ENCODE peak calls at places on chromosomes 12 and 14, in four cellular contexts. One of them, this sample, is unnamed.

GRCh38 chr12:24366514-24366913 is 417.0 kb upstream of the SOX5 start:
- DNase-seq in ovary: no peak
- DNase-seq in lower lobe of right lung: no peak
- DNase-seq in lung: no peak
- DNase-seq in this sample: no peak

GRCh38 chr12:2447861-2448260 is 346.9 kb upstream of the FKBP4 start:
- DNase-seq in ovary: no peak
- DNase-seq in lower lobe of right lung: no peak
- DNase-seq in lung: no peak
- DNase-seq in this sample: no peak

GRCh38 chr12:19288603-19289244 is 150.6 kb upstream of the AEBP2 start:
- DNase-seq in ovary: no peak
- DNase-seq in lower lobe of right lung: no peak
- DNase-seq in lung: no peak
- DNase-seq in this sample: no peak

GRCh38 chr14:101248056-101248725 is 313.1 kb upstream of the DIO3 start:
- DNase-seq in ovary: no peak
- DNase-seq in lower lobe of right lung: no peak
- DNase-seq in lung: peak; percentile 20
- DNase-seq in this sample: no peak

GRCh38 chr12:94973202-94973601 is 30.3 kb downstream of the NDUFA12 start:
- DNase-seq in ovary: no peak
- DNase-seq in lower lobe of right lung: no peak
- DNase-seq in lung: no peak
- DNase-seq in this sample: no peak

GRCh38 chr12:130956456-130957303 is 3.0 kb downstream of the ADGRD1 start:
- DNase-seq in ovary: no peak
- DNase-seq in lower lobe of right lung: no peak
- DNase-seq in lung: no peak
- DNase-seq in this sample: no peak

GRCh38 chr14:89625988-89626806 is 209.2 kb upstream of the FOXN3 start:
- DNase-seq in ovary: no peak
- DNase-seq in lower lobe of right lung: no peak
- DNase-seq in lung: no peak
- DNase-seq in this sample: no peak

GRCh38 chr12:49536526-49537195 is 2.2 kb upstream of the KCNH3 start:
- DNase-seq in ovary: no peak
- DNase-seq in lower lobe of right lung: no peak
- DNase-seq in lung: no peak
- DNase-seq in this sample: no peak

GRCh38 chr12:25903603-25904245 is 54.8 kb upstream of the RASSF8 start:
- DNase-seq in ovary: no peak
- DNase-seq in lower lobe of right lung: no peak
- DNase-seq in lung: no peak
- DNase-seq in this sample: peak; percentile 24

GRCh38 chr12:69919565-69919964 is 94.5 kb downstream of the MYRFL start:
- DNase-seq in ovary: no peak
- DNase-seq in lower lobe of right lung: no peak
- DNase-seq in lung: no peak
- DNase-seq in this sample: no peak

GRCh38 chr12:106147956-106148355 is 9.2 kb upstream of the NUAK1 start:
- DNase-seq in ovary: no peak
- DNase-seq in lower lobe of right lung: no peak
- DNase-seq in lung: no peak
- DNase-seq in this sample: no peak

GRCh38 chr12:89355243-89356068 is 3.2 kb upstream of the DUSP6 start:
- DNase-seq in ovary: no peak
- DNase-seq in lower lobe of right lung: no peak
- DNase-seq in lung: no peak
- DNase-seq in this sample: no peak

GRCh38 chr12:1044697-1045096 is 53.7 kb downstream of the ERC1 start:
- DNase-seq in ovary: no peak
- DNase-seq in lower lobe of right lung: no peak
- DNase-seq in lung: no peak
- DNase-seq in this sample: no peak

GRCh38 chr14:52446355-52446754 is 106.0 kb downstream of the TXNDC16 start:
- DNase-seq in ovary: no peak
- DNase-seq in lower lobe of right lung: no peak
- DNase-seq in lung: no peak
- DNase-seq in this sample: no peak

GRCh38 chr12:42868291-42868690 is 278.7 kb upstream of the PRICKLE1 start:
- DNase-seq in ovary: no peak
- DNase-seq in lower lobe of right lung: no peak
- DNase-seq in lung: no peak
- DNase-seq in this sample: no peak

GRCh38 chr14:96164861-96165490 is 39.7 kb upstream of the BDKRB2 start:
- DNase-seq in ovary: no peak
- DNase-seq in lower lobe of right lung: no peak
- DNase-seq in lung: no peak
- DNase-seq in this sample: peak; percentile 37

GRCh38 chr12:7923241-7924236 is 12.4 kb downstream of the SLC2A3 start:
- DNase-seq in ovary: no peak
- DNase-seq in lower lobe of right lung: no peak
- DNase-seq in lung: no peak
- DNase-seq in this sample: no peak

GRCh38 chr12:2688381-2688881 is 106.3 kb upstream of the FKBP4 start:
- DNase-seq in ovary: no peak
- DNase-seq in lower lobe of right lung: no peak
- DNase-seq in lung: peak; percentile 14
- DNase-seq in this sample: no peak

GRCh38 chr12:131057211-131057721 is 103.6 kb downstream of the ADGRD1 start:
- DNase-seq in ovary: peak; percentile 21
- DNase-seq in lower lobe of right lung: no peak
- DNase-seq in lung: no peak
- DNase-seq in this sample: no peak

GRCh38 chr12:47193066-47193465 is 113.3 kb upstream of the AMIGO2 start:
- DNase-seq in ovary: no peak
- DNase-seq in lower lobe of right lung: no peak
- DNase-seq in lung: no peak
- DNase-seq in this sample: no peak

DNA sequence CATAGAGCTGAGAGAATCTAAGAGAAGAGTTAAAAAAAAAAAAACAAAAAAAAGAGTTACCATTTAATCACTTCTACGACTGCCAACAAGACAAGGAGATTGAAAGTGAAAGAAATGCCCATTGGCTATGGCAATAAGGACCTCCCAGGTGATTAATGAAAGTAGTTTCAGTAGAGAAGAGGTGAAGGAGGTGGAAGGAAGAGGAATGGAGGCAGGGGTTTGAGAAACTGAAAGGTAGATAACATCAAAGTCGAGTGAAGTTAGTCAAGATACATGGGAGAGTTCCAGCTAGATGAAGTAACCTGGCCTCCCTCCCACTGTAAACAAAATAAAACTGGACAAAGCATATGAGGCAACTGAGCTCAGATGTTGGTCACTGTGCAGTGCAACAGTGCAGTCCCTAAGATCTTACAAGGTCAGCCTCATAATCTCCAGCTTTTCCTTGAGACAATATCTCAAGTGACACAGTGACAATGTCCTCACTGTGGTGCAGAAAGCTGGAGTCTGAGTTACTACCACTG is 118.0 kb upstream of the CCDC198 start:
- DNase-seq in ovary: no peak
- DNase-seq in lower lobe of right lung: no peak
- DNase-seq in lung: no peak
- DNase-seq in this sample: no peak
- TF ChIP-seq CTCF in ovary: no peak
- TF ChIP-seq CTCF in lower lobe of right lung: no peak
- TF ChIP-seq CTCF in lung: no peak
- TF ChIP-seq CTCF in this sample: no peak

GRCh38 chr12:91289881-91290280 is 107.3 kb upstream of the DCN start:
- DNase-seq in ovary: no peak
- DNase-seq in lower lobe of right lung: no peak
- DNase-seq in lung: no peak
- DNase-seq in this sample: no peak
- H3K4me3 ChIP-seq in ovary: no peak overlapping the region
- H3K4me3 ChIP-seq in lower lobe of right lung: no peak overlapping the region
- H3K4me3 ChIP-seq in lung: no peak overlapping the region
- H3K4me3 ChIP-seq in this sample: no peak overlapping the region

GRCh38 chr14:22163051-22163450 is 426.0 kb downstream of the DAD1 start:
- DNase-seq in ovary: no peak
- DNase-seq in lower lobe of right lung: no peak
- DNase-seq in lung: no peak
- DNase-seq in this sample: no peak
- TF ChIP-seq CTCF in ovary: no peak
- TF ChIP-seq CTCF in lower lobe of right lung: no peak
- TF ChIP-seq CTCF in lung: no peak
- TF ChIP-seq CTCF in this sample: no peak

DNA sequence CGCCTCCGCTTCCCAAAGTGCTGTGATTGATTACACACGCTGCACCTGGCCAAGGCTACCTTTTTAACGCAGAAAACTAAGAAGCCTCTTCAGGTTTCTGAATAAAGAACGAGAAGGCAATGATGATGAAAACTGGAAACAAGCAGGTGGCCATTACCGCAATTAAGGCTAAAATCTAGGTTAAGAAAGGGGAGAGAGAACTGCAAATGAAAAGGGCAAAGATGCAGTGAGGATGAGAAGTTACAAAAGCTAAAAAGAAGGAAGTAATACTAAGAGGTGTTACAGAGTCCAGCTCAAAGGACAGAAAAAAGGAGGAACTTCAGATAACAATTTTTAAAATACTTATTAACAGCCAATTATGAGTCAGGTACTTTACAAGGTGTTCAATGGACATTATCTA is 79.7 kb downstream of the DUSP16 start:
- DNase-seq in ovary: no peak
- DNase-seq in lower lobe of right lung: no peak
- DNase-seq in lung: no peak
- DNase-seq in this sample: no peak
- H3K4me3 ChIP-seq in ovary: no peak overlapping the region
- H3K4me3 ChIP-seq in lower lobe of right lung: no peak overlapping the region
- H3K4me3 ChIP-seq in lung: no peak overlapping the region
- H3K4me3 ChIP-seq in this sample: no peak overlapping the region

GRCh38 chr12:113298472-113298817 is 36.5 kb downstream of the SLC8B1 start:
- DNase-seq in ovary: peak; percentile 68
- DNase-seq in lower lobe of right lung: no peak
- DNase-seq in lung: no peak
- DNase-seq in this sample: no peak

GRCh38 chr12:113296557-113297213 is 38.2 kb downstream of the SLC8B1 start:
- DNase-seq in ovary: no peak
- DNase-seq in lower lobe of right lung: no peak
- DNase-seq in lung: no peak
- DNase-seq in this sample: no peak

GRCh38 chr12:113295846-113296556 is 38.9 kb downstream of the SLC8B1 start:
- DNase-seq in ovary: no peak
- DNase-seq in lower lobe of right lung: no peak
- DNase-seq in lung: no peak
- DNase-seq in this sample: no peak

GRCh38 chr12:113297621-113298471 is 37.1 kb downstream of the SLC8B1 start:
- DNase-seq in ovary: no peak
- DNase-seq in lower lobe of right lung: no peak
- DNase-seq in lung: no peak
- DNase-seq in this sample: no peak

GRCh38 chr12:113297214-113297587 is 37.7 kb downstream of the SLC8B1 start:
- DNase-seq in ovary: no peak
- DNase-seq in lower lobe of right lung: no peak
- DNase-seq in lung: no peak
- DNase-seq in this sample: no peak
- TF ChIP-seq CTCF in ovary: no peak
- TF ChIP-seq CTCF in lower lobe of right lung: no peak
- TF ChIP-seq CTCF in lung: no peak
- TF ChIP-seq CTCF in this sample: no peak

GRCh38 chr12:128853321-128854197 is at the start of gene GLT1D1:
- DNase-seq in ovary: no peak
- DNase-seq in lower lobe of right lung: no peak
- DNase-seq in lung: no peak
- DNase-seq in this sample: no peak

GRCh38 chr12:128856035-128856790 is 2.9 kb downstream of the GLT1D1 start:
- DNase-seq in ovary: no peak
- DNase-seq in lower lobe of right lung: no peak
- DNase-seq in lung: no peak
- DNase-seq in this sample: no peak

GRCh38 chr12:128852026-128852725 is 1.1 kb upstream of the GLT1D1 start:
- DNase-seq in ovary: no peak
- DNase-seq in lower lobe of right lung: no peak
- DNase-seq in lung: no peak
- DNase-seq in this sample: no peak

GRCh38 chr12:128850400-128850799 is 2.9 kb upstream of the GLT1D1 start:
- DNase-seq in ovary: no peak
- DNase-seq in lower lobe of right lung: no peak
- DNase-seq in lung: no peak
- DNase-seq in this sample: no peak

GRCh38 chr12:128852885-128853284 is 393 bp upstream of the GLT1D1 start:
- DNase-seq in ovary: no peak
- DNase-seq in lower lobe of right lung: no peak
- DNase-seq in lung: no peak
- DNase-seq in this sample: no peak
- H3K4me3 ChIP-seq in ovary: no peak overlapping the region
- H3K4me3 ChIP-seq in lower lobe of right lung: no peak overlapping the region
- H3K4me3 ChIP-seq in lung: no peak overlapping the region
- H3K4me3 ChIP-seq in this sample: no peak overlapping the region

GRCh38 chr12:57897296-57897974 is 43.9 kb upstream of the ATP23 start:
- DNase-seq in ovary: no peak
- DNase-seq in lower lobe of right lung: no peak
- DNase-seq in lung: no peak
- DNase-seq in this sample: no peak
- TF ChIP-seq CTCF in ovary: no peak
- TF ChIP-seq CTCF in lower lobe of right lung: no peak
- TF ChIP-seq CTCF in lung: no peak
- TF ChIP-seq CTCF in this sample: no peak

DNA sequence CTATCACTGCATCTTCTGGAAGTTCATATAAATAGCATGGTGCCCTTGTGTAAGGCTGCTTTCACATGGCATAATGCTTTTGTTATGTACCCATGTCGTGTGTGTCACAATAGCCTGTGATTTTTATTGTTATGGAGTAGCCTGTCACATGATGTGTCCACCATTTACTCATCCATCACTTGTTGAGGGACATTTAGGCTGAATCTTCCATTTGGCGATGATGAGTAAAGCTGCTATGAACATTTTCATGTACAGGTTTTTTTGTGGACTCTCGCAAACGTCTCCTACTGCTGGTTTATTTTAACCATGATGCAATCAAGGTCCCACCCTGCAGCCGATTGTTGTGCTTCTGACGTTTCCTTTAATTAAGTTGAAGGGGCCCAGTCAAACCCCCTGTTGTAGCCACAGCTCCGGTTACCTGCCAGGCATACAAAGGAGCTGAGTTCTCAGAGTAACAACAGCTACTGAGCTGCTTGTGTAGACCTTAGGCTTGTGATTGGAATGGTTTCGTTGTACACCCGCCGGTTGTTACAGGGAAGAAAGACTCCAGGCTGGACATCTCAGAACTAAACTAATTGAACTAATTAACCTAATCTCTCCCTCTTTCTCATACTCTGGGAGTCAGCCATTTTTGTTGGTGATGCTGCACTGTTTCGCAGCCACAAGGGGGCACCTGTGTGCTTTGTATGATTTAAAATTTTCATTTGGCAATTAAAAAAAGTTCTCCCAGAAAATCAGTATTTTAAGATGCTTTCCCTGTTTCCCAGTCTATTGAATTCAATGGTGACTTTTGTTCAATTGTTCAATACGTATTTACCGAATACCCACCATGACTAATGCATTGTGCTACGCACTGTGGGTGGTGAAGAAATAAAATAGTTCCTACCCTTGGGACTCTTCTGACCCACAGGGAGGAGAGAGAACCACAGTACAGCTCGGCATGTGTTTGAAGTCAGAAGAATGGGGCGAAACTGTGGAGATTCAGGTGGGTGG is 63.4 kb downstream of the ZNF664 start:
- DNase-seq in ovary: peak; percentile 72
- DNase-seq in lower lobe of right lung: no peak
- DNase-seq in lung: no peak
- DNase-seq in this sample: peak; percentile 72
- H3K4me3 ChIP-seq in ovary: no peak overlapping the region
- H3K4me3 ChIP-seq in lower lobe of right lung: no peak overlapping the region
- H3K4me3 ChIP-seq in lung: no peak overlapping the region
- H3K4me3 ChIP-seq in this sample: no peak overlapping the region